ENCODE peak calls at places on chromosomes 12 and 14, in five cellular contexts. One of them, this sample, is unnamed. For H3K27me3, the result is how much of the 10 kb centered on the place peaks cover.

GRCh38 chr12:8493084-8493483 is 20.2 kb upstream of the CLEC4D start:
- DNase-seq in cardiac muscle cell: no peak
- DNase-seq in kidney epithelial cell: no peak
- DNase-seq in adrenal gland: no peak
- DNase-seq in GM12878: peak
- DNase-seq in this sample: no peak

GRCh38 chr12:5395443-5396401 is 36.2 kb upstream of the NTF3 start:
- DNase-seq in kidney epithelial cell: no peak
- DNase-seq in adrenal gland: no peak
- DNase-seq in cardiac muscle cell: no peak
- DNase-seq in GM12878: no peak
- DNase-seq in this sample: no peak

GRCh38 chr14:83300454-83301064 is 1766.9 kb upstream of the SEL1L start:
- DNase-seq in GM12878: no peak
- DNase-seq in kidney epithelial cell: no peak
- DNase-seq in adrenal gland: no peak
- DNase-seq in cardiac muscle cell: peak
- DNase-seq in this sample: peak

GRCh38 chr12:659090-659683 is 4.1 kb downstream of the NINJ2 start:
- DNase-seq in kidney epithelial cell: no peak
- DNase-seq in adrenal gland: no peak
- DNase-seq in cardiac muscle cell: no peak
- DNase-seq in GM12878: no peak
- DNase-seq in this sample: no peak

GRCh38 chr14:98167702-98168101 is 1104.3 kb downstream of the BCL11B start:
- DNase-seq in adrenal gland: no peak
- DNase-seq in cardiac muscle cell: no peak
- DNase-seq in kidney epithelial cell: no peak
- DNase-seq in GM12878: no peak
- DNase-seq in this sample: no peak

GRCh38 chr12:7629465-7629864 is 36.2 kb downstream of the APOBEC1 start:
- DNase-seq in adrenal gland: no peak
- DNase-seq in cardiac muscle cell: no peak
- DNase-seq in kidney epithelial cell: no peak
- DNase-seq in GM12878: no peak
- DNase-seq in this sample: no peak

GRCh38 chr12:8075935-8076334 is 6.1 kb upstream of the NECAP1 start:
- DNase-seq in adrenal gland: no peak
- DNase-seq in cardiac muscle cell: no peak
- DNase-seq in kidney epithelial cell: no peak
- DNase-seq in GM12878: no peak
- DNase-seq in this sample: no peak

GRCh38 chr14:75720828-75721227 is 59.8 kb downstream of the TTLL5 start:
- DNase-seq in adrenal gland: peak
- DNase-seq in cardiac muscle cell: peak
- DNase-seq in kidney epithelial cell: no peak
- DNase-seq in GM12878: no peak
- DNase-seq in this sample: peak

GRCh38 chr14:22472466-22472865 is 116.6 kb downstream of the DAD1 start:
- DNase-seq in adrenal gland: no peak
- DNase-seq in kidney epithelial cell: no peak
- DNase-seq in GM12878: no peak
- DNase-seq in cardiac muscle cell: no peak
- DNase-seq in this sample: no peak

GRCh38 chr14:61076531-61076930 is 95.5 kb downstream of the SLC38A6 start:
- DNase-seq in kidney epithelial cell: no peak
- DNase-seq in GM12878: no peak
- DNase-seq in cardiac muscle cell: peak
- DNase-seq in adrenal gland: no peak
- DNase-seq in this sample: peak

GRCh38 chr12:42468853-42469252 is 120.7 kb downstream of the PRICKLE1 start:
- DNase-seq in cardiac muscle cell: peak
- DNase-seq in GM12878: no peak
- DNase-seq in adrenal gland: no peak
- DNase-seq in kidney epithelial cell: no peak
- DNase-seq in this sample: no peak

GRCh38 chr12:95918194-95918993 is 24.0 kb downstream of the CCDC38 start:
- DNase-seq in kidney epithelial cell: no peak
- DNase-seq in adrenal gland: peak
- DNase-seq in GM12878: no peak
- DNase-seq in cardiac muscle cell: peak
- DNase-seq in this sample: peak

GRCh38 chr12:96208346-96208745 is 14.2 kb downstream of the ELK3 start:
- DNase-seq in GM12878: no peak
- DNase-seq in cardiac muscle cell: peak
- DNase-seq in kidney epithelial cell: no peak
- DNase-seq in adrenal gland: no peak
- DNase-seq in this sample: peak

GRCh38 chr12:52204095-52204930 is 12.5 kb upstream of the KRT80 start:
- DNase-seq in kidney epithelial cell: no peak
- DNase-seq in GM12878: no peak
- DNase-seq in cardiac muscle cell: no peak
- DNase-seq in adrenal gland: peak
- DNase-seq in this sample: peak

GRCh38 chr14:101514136-101514535 is 47.2 kb upstream of the DIO3 start:
- DNase-seq in kidney epithelial cell: no peak
- DNase-seq in cardiac muscle cell: no peak
- DNase-seq in GM12878: no peak
- DNase-seq in adrenal gland: no peak
- DNase-seq in this sample: no peak

GRCh38 chr14:64201296-64201695 is 92.9 kb downstream of the ESR2 start:
- DNase-seq in kidney epithelial cell: no peak
- DNase-seq in cardiac muscle cell: no peak
- DNase-seq in adrenal gland: no peak
- DNase-seq in GM12878: no peak
- DNase-seq in this sample: no peak

GRCh38 chr12:94469522-94469921 is 9.9 kb upstream of the CEP83 start:
- DNase-seq in adrenal gland: no peak
- DNase-seq in cardiac muscle cell: no peak
- DNase-seq in GM12878: no peak
- DNase-seq in kidney epithelial cell: no peak
- DNase-seq in this sample: no peak

GRCh38 chr14:60328588-60328987 is 79.6 kb downstream of the PPM1A start:
- DNase-seq in GM12878: no peak
- DNase-seq in kidney epithelial cell: no peak
- DNase-seq in adrenal gland: no peak
- DNase-seq in cardiac muscle cell: no peak
- DNase-seq in this sample: no peak

GRCh38 chr12:101653030-101653429 is 44.4 kb upstream of the CHPT1 start:
- DNase-seq in cardiac muscle cell: no peak
- DNase-seq in kidney epithelial cell: no peak
- DNase-seq in adrenal gland: no peak
- DNase-seq in GM12878: no peak
- DNase-seq in this sample: no peak

GRCh38 chr12:64660237-64661018 is 50.1 kb downstream of the RASSF3 start:
- DNase-seq in kidney epithelial cell: no peak
- DNase-seq in GM12878: peak
- DNase-seq in adrenal gland: no peak
- DNase-seq in cardiac muscle cell: no peak
- DNase-seq in this sample: no peak

GRCh38 chr12:79935624-79936040 is 735 bp upstream of the PPP1R12A start:
- DNase-seq in kidney epithelial cell: peak
- DNase-seq in adrenal gland: no peak
- DNase-seq in GM12878: peak
- DNase-seq in cardiac muscle cell: no peak
- DNase-seq in this sample: peak

GRCh38 chr12:111444706-111445310 is 39.1 kb downstream of the SH2B3 start:
- DNase-seq in kidney epithelial cell: no peak
- DNase-seq in adrenal gland: peak
- DNase-seq in GM12878: peak
- DNase-seq in cardiac muscle cell: peak
- DNase-seq in this sample: no peak

GRCh38 chr14:51609987-51610283 is 41.8 kb upstream of the FRMD6 start:
- DNase-seq in cardiac muscle cell: peak
- DNase-seq in kidney epithelial cell: no peak
- DNase-seq in GM12878: no peak
- DNase-seq in adrenal gland: no peak
- DNase-seq in this sample: peak

GRCh38 chr14:65618996-65619395 is 206.5 kb downstream of the FUT8 start:
- DNase-seq in adrenal gland: no peak
- DNase-seq in GM12878: no peak
- DNase-seq in kidney epithelial cell: no peak
- DNase-seq in cardiac muscle cell: no peak
- DNase-seq in this sample: no peak

GRCh38 chr12:26203167-26203566 is 7.8 kb downstream of the SSPN start:
- DNase-seq in kidney epithelial cell: no peak
- DNase-seq in cardiac muscle cell: no peak
- DNase-seq in GM12878: no peak
- DNase-seq in adrenal gland: no peak
- DNase-seq in this sample: no peak

DNA sequence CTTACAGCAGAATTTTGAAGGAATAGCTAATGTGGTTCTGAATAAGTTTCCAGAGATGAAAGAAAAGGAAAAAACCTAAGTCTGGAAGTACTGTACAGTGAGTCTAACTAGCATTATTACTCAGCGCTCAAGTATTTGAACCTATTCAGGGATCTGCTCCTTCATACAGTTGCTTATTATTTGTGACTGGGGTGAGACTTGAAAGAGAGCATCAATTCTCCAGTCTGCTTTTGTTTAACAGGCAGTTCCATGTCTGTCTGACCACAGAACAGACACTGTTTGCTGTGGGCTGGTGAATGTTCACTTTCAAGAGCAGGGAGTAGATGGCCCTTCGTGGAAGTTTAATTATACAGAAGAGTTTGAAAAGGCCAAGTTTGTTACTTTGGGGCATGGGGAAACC is 9.3 kb downstream of the ETV6 start:
- DNase-seq in adrenal gland: no peak
- DNase-seq in GM12878: no peak
- DNase-seq in kidney epithelial cell: no peak
- DNase-seq in cardiac muscle cell: peak
- DNase-seq in this sample: peak
- H3K27me3 ChIP-seq in adrenal gland: under half
- H3K27me3 ChIP-seq in GM12878: under half
- H3K27me3 ChIP-seq in kidney epithelial cell: under half
- H3K27me3 ChIP-seq in cardiac muscle cell: under half
- H3K27me3 ChIP-seq in this sample: under half

DNA sequence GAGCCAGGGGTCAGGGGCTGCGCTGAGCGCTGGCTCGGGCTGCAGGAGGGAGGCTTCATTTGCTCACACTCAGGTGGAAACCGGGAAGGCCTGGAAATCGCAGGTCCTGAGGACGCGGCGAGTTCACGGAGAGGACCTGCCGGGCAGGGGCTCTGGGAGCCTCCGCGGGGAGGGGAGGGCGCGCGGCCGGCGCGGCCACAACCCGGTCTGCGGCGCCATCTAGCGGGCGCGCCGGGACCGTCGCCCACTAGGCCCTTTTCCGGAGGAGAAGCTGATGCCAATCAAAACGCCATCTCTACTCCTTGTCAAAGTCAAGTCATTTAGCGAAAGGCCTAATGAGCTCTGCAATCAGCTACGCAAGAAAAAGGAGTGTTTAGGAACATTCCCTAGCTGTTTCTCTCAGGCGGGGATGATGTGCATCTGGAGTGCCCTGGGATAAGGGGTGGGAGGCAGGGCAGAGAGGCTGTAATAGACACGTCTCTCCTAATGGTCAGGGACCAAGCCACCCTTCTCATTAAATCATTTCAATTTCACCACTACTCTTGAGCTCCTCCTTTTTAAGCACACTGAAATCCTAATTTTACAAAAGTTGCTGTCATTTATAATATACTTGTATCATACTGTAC is 885.8 kb upstream of the TMEM132C start:
- DNase-seq in adrenal gland: peak
- DNase-seq in kidney epithelial cell: no peak
- DNase-seq in cardiac muscle cell: peak
- DNase-seq in GM12878: no peak
- DNase-seq in this sample: peak
- H3K27me3 ChIP-seq in adrenal gland: under half
- H3K27me3 ChIP-seq in kidney epithelial cell: under half
- H3K27me3 ChIP-seq in cardiac muscle cell: under half
- H3K27me3 ChIP-seq in GM12878: under half
- H3K27me3 ChIP-seq in this sample: under half

GRCh38 chr12:131380220-131380957 is 330.5 kb upstream of the SFSWAP start:
- DNase-seq in adrenal gland: no peak
- DNase-seq in cardiac muscle cell: no peak
- DNase-seq in kidney epithelial cell: no peak
- DNase-seq in GM12878: no peak
- DNase-seq in this sample: no peak
- H3K27me3 ChIP-seq in adrenal gland: under half
- H3K27me3 ChIP-seq in cardiac muscle cell: under half
- H3K27me3 ChIP-seq in kidney epithelial cell: under half
- H3K27me3 ChIP-seq in GM12878: under half
- H3K27me3 ChIP-seq in this sample: under half

GRCh38 chr12:108981835-108982234 is 39.0 kb downstream of the SVOP start:
- DNase-seq in kidney epithelial cell: no peak
- DNase-seq in GM12878: no peak
- DNase-seq in cardiac muscle cell: no peak
- DNase-seq in adrenal gland: no peak
- DNase-seq in this sample: no peak
- H3K27me3 ChIP-seq in kidney epithelial cell: under half
- H3K27me3 ChIP-seq in GM12878: under half
- H3K27me3 ChIP-seq in cardiac muscle cell: under half
- H3K27me3 ChIP-seq in adrenal gland: under half
- H3K27me3 ChIP-seq in this sample: under half

DNA sequence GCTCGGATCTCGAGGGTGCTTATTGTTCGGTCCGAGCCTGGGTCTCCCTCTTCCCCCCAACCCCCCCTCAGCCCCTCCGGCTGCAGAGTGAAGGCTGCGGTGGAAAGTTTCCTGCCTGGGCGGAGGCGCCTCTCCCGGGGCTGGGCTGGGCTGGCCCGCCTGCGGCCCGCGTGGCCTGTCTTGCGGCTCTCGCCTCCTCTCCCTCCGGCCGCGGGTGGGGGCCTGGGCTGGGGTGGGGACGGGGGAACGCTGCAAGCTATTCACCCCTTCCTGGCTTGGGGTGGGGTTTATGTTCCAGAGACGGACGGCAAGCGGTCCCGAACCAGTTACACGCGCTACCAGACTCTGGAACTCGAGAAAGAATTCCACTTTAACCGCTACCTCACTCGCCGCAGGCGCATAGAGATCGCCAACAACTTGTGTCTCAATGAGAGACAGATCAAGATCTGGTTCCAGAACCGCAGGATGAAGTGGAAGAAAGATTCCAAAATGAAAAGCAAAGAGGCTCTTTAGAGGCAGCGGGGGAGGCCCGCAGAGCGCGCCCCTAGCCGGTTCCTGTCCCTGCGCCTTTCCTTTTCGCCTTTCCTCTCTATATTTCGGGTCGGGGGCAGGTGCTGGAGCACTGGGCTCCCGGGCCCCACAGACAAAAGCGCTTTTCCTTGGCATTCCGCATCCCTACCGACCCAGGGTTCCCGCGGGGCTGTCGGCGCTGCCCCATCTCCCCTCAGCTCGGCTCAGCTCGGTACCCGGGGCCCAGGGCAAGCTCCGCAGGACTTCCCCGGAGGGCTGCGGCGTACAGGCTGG is 1.3 kb downstream of the HOXC5 start:
- DNase-seq in kidney epithelial cell: no peak
- DNase-seq in GM12878: no peak
- DNase-seq in adrenal gland: no peak
- DNase-seq in cardiac muscle cell: no peak
- DNase-seq in this sample: no peak
- H3K27me3 ChIP-seq in kidney epithelial cell: under half
- H3K27me3 ChIP-seq in GM12878: under half
- H3K27me3 ChIP-seq in adrenal gland: under half
- H3K27me3 ChIP-seq in cardiac muscle cell: half or more
- H3K27me3 ChIP-seq in this sample: half or more

GRCh38 chr12:114691196-114691595 is 7.2 kb upstream of the TBX3 start:
- DNase-seq in adrenal gland: peak
- DNase-seq in GM12878: no peak
- DNase-seq in kidney epithelial cell: no peak
- DNase-seq in cardiac muscle cell: no peak
- DNase-seq in this sample: no peak
- H3K27me3 ChIP-seq in adrenal gland: under half
- H3K27me3 ChIP-seq in GM12878: under half
- H3K27me3 ChIP-seq in kidney epithelial cell: half or more
- H3K27me3 ChIP-seq in cardiac muscle cell: half or more
- H3K27me3 ChIP-seq in this sample: half or more